ENCODE peak calls at places on chromosomes 12 and 14, in four cellular contexts. C is endodermal cell, X is foreskin keratinocyte, T is astrocyte. F is an unnamed sample.

GRCh38 chr12:26847431-26847830 is 14.4 kb upstream of the ITPR2 start:
- DNase-seq in C (no peak), X (no peak), T (no peak), F (no peak)

GRCh38 chr12:56801661-56802622 is 38.8 kb downstream of the HSD17B6 start:
- DNase-seq in C (no peak), X (no peak), T (no peak), F (no peak)

GRCh38 chr14:103107941-103108748 is 13.6 kb downstream of the EXOC3L4 start:
- DNase-seq in C (peak; percentile 67), X (no peak), T (no peak), F (no peak)

GRCh38 chr12:6057693-6058092 is 66.8 kb downstream of the VWF start:
- DNase-seq in C (peak; percentile 97), X (no peak), T (no peak), F (no peak)

GRCh38 chr12:66127695-66128094 is 2.9 kb downstream of the LLPH start:
- DNase-seq in C (no peak), X (no peak), T (peak; percentile 26), F (no peak)

GRCh38 chr12:120928864-120929652 is 24.9 kb upstream of the SPPL3 start:
- DNase-seq in C (peak; percentile 92), X (peak; percentile 85), T (no peak), F (peak; percentile 71)

GRCh38 chr14:102827716-102828115 is 50.5 kb downstream of the TRAF3 start:
- DNase-seq in C (no peak), X (no peak), T (peak; percentile 55), F (no peak)

GRCh38 chr14:55121628-55122440 is 7.2 kb upstream of the LGALS3 start:
- DNase-seq in C (no peak), X (no peak), T (no peak), F (no peak)

GRCh38 chr12:77865178-77865577 is 34.5 kb downstream of the NAV3 start:
- DNase-seq in C (no peak), X (no peak), T (no peak), F (no peak)

GRCh38 chr14:78455896-78456435 is 285.8 kb downstream of the NRXN3 start:
- DNase-seq in C (no peak), X (no peak), T (no peak), F (no peak)

GRCh38 chr12:71661977-71662522 is 1.6 kb downstream of the ZFC3H1 start:
- DNase-seq in C (no peak), X (no peak), T (peak; percentile 72), F (no peak)

GRCh38 chr12:76266797-76267196 is 81.4 kb downstream of the BBS10 start:
- DNase-seq in C (peak; percentile 55), X (peak; percentile 72), T (peak; percentile 91), F (peak; percentile 46)

GRCh38 chr12:2125651-2126050 is 72.9 kb downstream of the CACNA1C start:
- DNase-seq in C (no peak), X (no peak), T (no peak), F (no peak)

GRCh38 chr14:104196461-104197180 is 58.2 kb downstream of the KIF26A start:
- DNase-seq in C (no peak), X (no peak), T (no peak), F (no peak)

DNA sequence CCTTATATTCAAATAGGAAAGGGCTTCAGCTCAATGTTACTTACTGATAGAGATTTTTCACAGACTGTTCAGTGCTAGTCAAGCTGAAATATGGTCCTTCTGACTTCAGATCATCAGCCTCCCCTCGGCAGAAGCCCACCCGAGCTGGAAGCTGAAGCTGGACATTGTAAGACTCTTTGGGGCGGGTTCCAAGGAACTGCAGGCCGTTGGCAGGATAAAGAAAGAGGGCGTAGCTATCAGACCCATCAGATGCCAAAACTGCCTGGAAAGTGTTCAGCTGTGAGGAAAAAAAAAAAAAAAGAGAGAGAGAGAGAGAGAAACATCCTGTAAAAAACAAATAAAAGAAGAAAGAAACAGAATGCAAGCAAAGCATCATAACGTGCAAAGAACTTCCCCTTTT is 8.8 kb downstream of the NID2 start:
- DNase-seq in C (no peak), X (no peak), T (no peak), F (no peak)
- H3K27ac ChIP-seq in C (no peak overlapping the region), X (no peak overlapping the region), T (no peak overlapping the region), F (no peak overlapping the region)

DNA sequence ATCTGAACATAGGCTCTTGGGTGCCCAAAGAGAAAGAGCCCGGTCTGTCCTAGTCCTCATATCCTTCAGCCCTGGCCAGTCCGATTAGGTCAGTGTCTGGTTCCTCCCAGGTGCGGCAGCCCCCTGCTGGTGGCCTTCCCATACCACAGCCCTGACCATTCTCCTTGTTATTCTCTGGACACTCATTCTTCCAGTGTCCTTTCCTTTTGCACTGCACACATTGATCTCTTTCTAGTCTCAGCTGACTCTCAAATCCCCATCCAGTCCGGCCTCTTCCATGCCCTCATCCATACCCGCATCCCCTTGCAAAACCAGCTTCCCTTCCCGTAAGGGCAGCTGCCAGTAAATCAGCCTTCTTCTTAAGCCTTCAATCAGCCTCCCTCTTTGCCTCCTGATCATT is 1316.3 kb downstream of the TMEM121 start:
- DNase-seq in C (no peak), X (no peak), T (no peak), F (no peak)
- TF ChIP-seq CTCF in C (peak; percentile 26), X (no peak), T (no peak), F (no peak)

DNA sequence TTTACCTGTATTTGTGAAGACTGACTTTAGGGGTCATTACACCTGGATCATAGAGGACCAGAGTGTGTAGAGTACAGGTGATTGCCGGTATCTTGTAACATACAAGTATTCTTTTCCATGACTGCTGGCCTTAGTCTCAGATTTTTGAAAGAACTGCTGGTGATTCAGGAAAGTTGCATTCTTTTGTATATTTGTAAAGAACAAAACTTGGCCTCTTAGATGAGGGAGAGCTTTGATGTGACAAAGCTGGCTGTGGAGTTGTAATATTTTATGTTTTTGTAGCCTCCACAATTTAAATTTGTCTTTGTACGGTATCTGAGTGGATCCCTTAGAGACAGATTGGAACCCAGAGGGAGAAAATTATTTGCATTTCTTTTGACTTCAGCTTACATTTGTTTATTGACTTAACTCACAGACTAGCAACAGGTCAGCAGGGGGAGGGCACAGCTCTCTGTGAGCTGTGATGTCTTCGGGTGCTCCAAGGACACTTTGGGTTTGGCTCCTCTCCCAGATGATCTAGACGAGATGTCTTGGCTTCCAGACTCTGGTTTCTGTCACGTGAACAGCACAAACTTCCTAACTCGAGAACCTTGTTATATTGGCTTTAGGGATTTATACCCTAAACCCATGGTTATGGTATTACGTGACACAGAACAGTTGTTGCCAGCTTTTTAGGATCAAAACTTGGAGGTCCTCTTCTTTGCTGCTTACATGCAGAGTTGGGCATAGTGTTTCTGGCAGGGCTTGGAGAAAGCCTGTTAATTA is 65.9 kb downstream of the DAAM1 start:
- DNase-seq in C (peak; percentile 55), X (peak; percentile 46), T (peak; percentile 94), F (no peak)
- H3K27ac ChIP-seq in C (no peak overlapping the region), X (peak overlapping the region; percentile 55), T (peak overlapping the region; percentile 44), F (peak overlapping the region; percentile 58)

GRCh38 chr14:74457511-74457910 is 31.5 kb upstream of the SYNDIG1L start:
- DNase-seq in C (peak; percentile 23), X (no peak), T (no peak), F (no peak)

GRCh38 chr14:74459981-74460380 is 33.1 kb downstream of the NPC2 start:
- DNase-seq in C (peak; percentile 36), X (no peak), T (no peak), F (no peak)

GRCh38 chr14:74462993-74463392 is 30.1 kb downstream of the NPC2 start:
- DNase-seq in C (peak; percentile 25), X (no peak), T (no peak), F (no peak)

GRCh38 chr14:74456684-74457083 is 30.7 kb upstream of the SYNDIG1L start:
- DNase-seq in C (peak; percentile 34), X (no peak), T (no peak), F (no peak)

GRCh38 chr14:74459289-74459946 is 33.4 kb upstream of the SYNDIG1L start:
- DNase-seq in C (peak; percentile 93), X (peak; percentile 41), T (peak; percentile 23), F (peak; percentile 66)
- TF ChIP-seq CTCF in C (peak; percentile 82), X (peak; percentile 75), T (peak; percentile 70), F (peak; percentile 40)

F was measured in RWPE1.